ENCODE peak calls at places on chromosomes 5 and 9, in four cellular contexts. One of them, this sample, is unnamed.

GRCh38 chr9:133855802-133856592 is 117.8 kb upstream of the SARDH start:
- DNase-seq in A549: no peak
- DNase-seq in K562: no peak
- DNase-seq in IMR-90: peak
- DNase-seq in this sample: no peak

GRCh38 chr5:178425621-178426068 is 164.5 kb downstream of the COL23A1 start:
- DNase-seq in A549: no peak
- DNase-seq in K562: no peak
- DNase-seq in IMR-90: no peak
- DNase-seq in this sample: no peak

GRCh38 chr5:109335114-109335513 is 74.7 kb downstream of the PJA2 start:
- DNase-seq in A549: no peak
- DNase-seq in K562: no peak
- DNase-seq in IMR-90: no peak
- DNase-seq in this sample: no peak

GRCh38 chr9:129964901-129965734 is 77.9 kb downstream of the FNBP1 start:
- DNase-seq in A549: peak
- DNase-seq in K562: no peak
- DNase-seq in IMR-90: peak
- DNase-seq in this sample: no peak

GRCh38 chr5:16467363-16468219 is 2.0 kb upstream of the ZNF622 start:
- DNase-seq in A549: no peak
- DNase-seq in K562: peak
- DNase-seq in IMR-90: peak
- DNase-seq in this sample: no peak

GRCh38 chr5:134097221-134097620 is 17.3 kb upstream of the TCF7 start:
- DNase-seq in A549: no peak
- DNase-seq in K562: no peak
- DNase-seq in IMR-90: no peak
- DNase-seq in this sample: no peak

GRCh38 chr5:54135042-54135441 is 175.3 kb downstream of the ARL15 start:
- DNase-seq in A549: no peak
- DNase-seq in K562: no peak
- DNase-seq in IMR-90: peak
- DNase-seq in this sample: no peak

GRCh38 chr5:115952579-115952978 is 9.7 kb upstream of the LVRN start:
- DNase-seq in A549: no peak
- DNase-seq in K562: no peak
- DNase-seq in IMR-90: no peak
- DNase-seq in this sample: no peak

GRCh38 chr9:37408933-37409710 is 13.4 kb upstream of the GRHPR start:
- DNase-seq in A549: no peak
- DNase-seq in K562: no peak
- DNase-seq in IMR-90: no peak
- DNase-seq in this sample: no peak

GRCh38 chr5:131382407-131383395 is 118.8 kb downstream of the CDC42SE2 start:
- DNase-seq in A549: peak
- DNase-seq in K562: peak
- DNase-seq in IMR-90: peak
- DNase-seq in this sample: peak

GRCh38 chr9:124390812-124391658 is 24.2 kb downstream of the PSMB7 start:
- DNase-seq in A549: peak
- DNase-seq in K562: peak
- DNase-seq in IMR-90: peak
- DNase-seq in this sample: no peak

GRCh38 chr5:154708845-154709244 is 46.3 kb upstream of the LARP1 start:
- DNase-seq in A549: no peak
- DNase-seq in K562: no peak
- DNase-seq in IMR-90: peak
- DNase-seq in this sample: no peak

GRCh38 chr5:27682600-27682999 is 644.2 kb upstream of the CDH9 start:
- DNase-seq in A549: peak
- DNase-seq in K562: no peak
- DNase-seq in IMR-90: no peak
- DNase-seq in this sample: no peak

GRCh38 chr5:1310118-1310517 is 15.2 kb upstream of the TERT start:
- DNase-seq in A549: no peak
- DNase-seq in K562: no peak
- DNase-seq in IMR-90: no peak
- DNase-seq in this sample: no peak

DNA sequence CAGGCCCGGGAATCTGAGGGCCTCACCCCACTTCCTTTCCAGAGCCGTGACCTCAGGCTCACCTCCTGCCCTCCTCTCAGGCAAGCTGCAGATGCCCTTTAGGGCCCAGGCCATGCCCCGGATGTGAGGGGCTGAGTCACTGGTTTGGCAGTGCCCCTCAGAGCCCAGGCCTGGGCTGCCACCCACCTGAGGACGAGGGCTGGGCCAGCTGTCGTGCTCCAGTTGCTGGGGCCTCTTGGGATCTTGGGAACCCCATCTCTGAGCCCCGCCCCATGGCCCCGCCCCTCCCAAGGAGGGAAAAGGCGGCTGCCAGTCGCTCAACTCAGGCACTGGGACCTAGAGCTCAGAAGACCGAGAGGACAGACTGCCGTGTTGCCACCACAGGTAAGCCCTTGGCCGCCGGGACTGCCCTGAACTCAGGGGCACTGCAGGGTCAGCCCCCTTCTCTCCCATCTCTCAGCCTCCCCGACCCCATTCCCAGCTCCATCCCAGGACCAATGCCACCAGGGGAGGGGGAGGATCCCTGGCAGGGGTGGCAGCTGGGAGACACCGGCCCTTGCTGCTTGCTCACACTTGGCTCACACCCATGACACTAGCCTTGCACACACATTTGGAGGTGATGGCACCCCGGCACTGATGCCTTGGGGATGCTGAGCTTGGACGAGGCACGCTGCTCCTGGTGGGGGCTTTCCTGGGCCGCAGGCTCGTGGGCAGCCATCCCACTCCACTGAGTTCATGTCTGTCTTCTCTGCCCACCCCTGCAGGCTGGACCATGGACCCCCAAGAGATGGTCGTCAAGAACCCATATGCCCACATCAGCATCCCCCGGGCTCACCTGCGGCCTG is at the start of gene CYSRT1:
- DNase-seq in A549: no peak
- DNase-seq in K562: no peak
- DNase-seq in IMR-90: no peak
- DNase-seq in this sample: no peak
- TF ChIP-seq BHLHE40 in A549: no peak
- TF ChIP-seq BHLHE40 in K562: no peak
- TF ChIP-seq BHLHE40 in IMR-90: no peak
- TF ChIP-seq BHLHE40 in this sample: no peak

GRCh38 chr5:102924963-102925362 is 169.9 kb downstream of the PAM start:
- DNase-seq in A549: no peak
- DNase-seq in K562: no peak
- DNase-seq in IMR-90: no peak
- DNase-seq in this sample: no peak
- TF ChIP-seq BHLHE40 in A549: no peak
- TF ChIP-seq BHLHE40 in K562: no peak
- TF ChIP-seq BHLHE40 in IMR-90: no peak
- TF ChIP-seq BHLHE40 in this sample: no peak

GRCh38 chr5:172713113-172713808 is 57.7 kb downstream of the DUSP1 start:
- DNase-seq in A549: peak
- DNase-seq in K562: peak
- DNase-seq in IMR-90: no peak
- DNase-seq in this sample: peak
- TF ChIP-seq BHLHE40 in A549: no peak
- TF ChIP-seq BHLHE40 in K562: no peak
- TF ChIP-seq BHLHE40 in IMR-90: no peak
- TF ChIP-seq BHLHE40 in this sample: no peak

GRCh38 chr5:127595484-127596368 is 53.2 kb upstream of the CTXN3 start:
- DNase-seq in A549: no peak
- DNase-seq in K562: no peak
- DNase-seq in IMR-90: no peak
- DNase-seq in this sample: no peak

GRCh38 chr5:127599321-127599720 is 49.6 kb upstream of the CTXN3 start:
- DNase-seq in A549: no peak
- DNase-seq in K562: no peak
- DNase-seq in IMR-90: no peak
- DNase-seq in this sample: no peak

GRCh38 chr5:127601111-127601510 is 47.8 kb upstream of the CTXN3 start:
- DNase-seq in A549: no peak
- DNase-seq in K562: no peak
- DNase-seq in IMR-90: no peak
- DNase-seq in this sample: no peak

GRCh38 chr5:127599847-127600246 is 49.0 kb upstream of the CTXN3 start:
- DNase-seq in A549: no peak
- DNase-seq in K562: no peak
- DNase-seq in IMR-90: no peak
- DNase-seq in this sample: no peak

GRCh38 chr5:127596501-127596900 is 52.4 kb upstream of the CTXN3 start:
- DNase-seq in A549: no peak
- DNase-seq in K562: no peak
- DNase-seq in IMR-90: no peak
- DNase-seq in this sample: no peak
- TF ChIP-seq BHLHE40 in A549: no peak
- TF ChIP-seq BHLHE40 in K562: no peak
- TF ChIP-seq BHLHE40 in IMR-90: no peak
- TF ChIP-seq BHLHE40 in this sample: no peak

This sample was measured in HEK293T.